ENCODE peak calls at places on chromosomes 11 and 22, in seven cellular contexts. One of them, this sample, is unnamed.
A peak's percentile ranks its signal among the peaks of the same experiment; 100 is the strongest.

GRCh38 chr11:66068923-66069714 is 953 bp upstream of the PACS1 start:
- DNase-seq in upper lobe of right lung: no peak
- DNase-seq in LHCN-M2: peak; percentile 92
- DNase-seq in AG10803: peak; percentile 91
- DNase-seq in choroid plexus epithelial cell: peak; percentile 61
- DNase-seq in anterior cingulate cortex: peak; percentile 40
- DNase-seq in RPMI7951: peak; percentile 72
- DNase-seq in this sample: peak; percentile 40

GRCh38 chr22:32343929-32344328 is 13.7 kb upstream of the RFPL3 start:
- DNase-seq in RPMI7951: no peak
- DNase-seq in upper lobe of right lung: no peak
- DNase-seq in anterior cingulate cortex: no peak
- DNase-seq in LHCN-M2: no peak
- DNase-seq in choroid plexus epithelial cell: no peak
- DNase-seq in AG10803: no peak
- DNase-seq in this sample: no peak

GRCh38 chr11:27248430-27249207 is 114.4 kb downstream of the CCDC34 start:
- DNase-seq in choroid plexus epithelial cell: peak; percentile 33
- DNase-seq in RPMI7951: no peak
- DNase-seq in AG10803: no peak
- DNase-seq in anterior cingulate cortex: peak; percentile 22
- DNase-seq in upper lobe of right lung: no peak
- DNase-seq in LHCN-M2: no peak
- DNase-seq in this sample: no peak

GRCh38 chr11:858053-858992 is 15.7 kb downstream of the TSPAN4 start:
- DNase-seq in anterior cingulate cortex: no peak
- DNase-seq in upper lobe of right lung: no peak
- DNase-seq in choroid plexus epithelial cell: no peak
- DNase-seq in RPMI7951: no peak
- DNase-seq in AG10803: no peak
- DNase-seq in LHCN-M2: no peak
- DNase-seq in this sample: no peak

GRCh38 chr11:44939673-44940072 is 11.0 kb downstream of the TP53I11 start:
- DNase-seq in upper lobe of right lung: no peak
- DNase-seq in choroid plexus epithelial cell: no peak
- DNase-seq in anterior cingulate cortex: no peak
- DNase-seq in RPMI7951: no peak
- DNase-seq in LHCN-M2: no peak
- DNase-seq in AG10803: no peak
- DNase-seq in this sample: no peak

GRCh38 chr22:22943521-22944267 is 56.1 kb downstream of the IGLL5 start:
- DNase-seq in LHCN-M2: no peak
- DNase-seq in upper lobe of right lung: peak; percentile 40
- DNase-seq in RPMI7951: no peak
- DNase-seq in choroid plexus epithelial cell: no peak
- DNase-seq in anterior cingulate cortex: no peak
- DNase-seq in AG10803: no peak
- DNase-seq in this sample: no peak

GRCh38 chr11:77854838-77855237 is 33.9 kb downstream of the AAMDC start:
- DNase-seq in anterior cingulate cortex: no peak
- DNase-seq in upper lobe of right lung: no peak
- DNase-seq in RPMI7951: no peak
- DNase-seq in LHCN-M2: no peak
- DNase-seq in AG10803: no peak
- DNase-seq in choroid plexus epithelial cell: no peak
- DNase-seq in this sample: no peak

GRCh38 chr11:105861225-105861624 is 160.8 kb downstream of the MSANTD4 start:
- DNase-seq in LHCN-M2: no peak
- DNase-seq in AG10803: no peak
- DNase-seq in anterior cingulate cortex: no peak
- DNase-seq in upper lobe of right lung: no peak
- DNase-seq in RPMI7951: no peak
- DNase-seq in choroid plexus epithelial cell: peak; percentile 56
- DNase-seq in this sample: no peak

GRCh38 chr22:27370987-27371386 is 430.6 kb downstream of the MN1 start:
- DNase-seq in AG10803: no peak
- DNase-seq in LHCN-M2: no peak
- DNase-seq in upper lobe of right lung: no peak
- DNase-seq in anterior cingulate cortex: no peak
- DNase-seq in choroid plexus epithelial cell: no peak
- DNase-seq in RPMI7951: no peak
- DNase-seq in this sample: no peak

GRCh38 chr11:121699801-121700200 is 247.0 kb upstream of the SORL1-AS1 start:
- DNase-seq in AG10803: no peak
- DNase-seq in anterior cingulate cortex: no peak
- DNase-seq in choroid plexus epithelial cell: no peak
- DNase-seq in RPMI7951: no peak
- DNase-seq in upper lobe of right lung: no peak
- DNase-seq in LHCN-M2: no peak
- DNase-seq in this sample: no peak

GRCh38 chr11:6414874-6415328 is 4.0 kb downstream of the APBB1 start:
- DNase-seq in LHCN-M2: no peak
- DNase-seq in AG10803: no peak
- DNase-seq in anterior cingulate cortex: no peak
- DNase-seq in RPMI7951: peak; percentile 35
- DNase-seq in choroid plexus epithelial cell: no peak
- DNase-seq in upper lobe of right lung: no peak
- DNase-seq in this sample: no peak

GRCh38 chr11:10355257-10355661 is 50.4 kb downstream of the ADM start:
- DNase-seq in RPMI7951: peak; percentile 24
- DNase-seq in choroid plexus epithelial cell: peak; percentile 93
- DNase-seq in AG10803: peak; percentile 86
- DNase-seq in LHCN-M2: peak; percentile 58
- DNase-seq in anterior cingulate cortex: no peak
- DNase-seq in upper lobe of right lung: no peak
- DNase-seq in this sample: no peak

GRCh38 chr11:76445122-76446084 is 585 bp downstream of the EMSY start:
- DNase-seq in choroid plexus epithelial cell: peak; percentile 95
- DNase-seq in RPMI7951: peak; percentile 85
- DNase-seq in LHCN-M2: peak; percentile 90
- DNase-seq in AG10803: peak; percentile 80
- DNase-seq in upper lobe of right lung: peak; percentile 88
- DNase-seq in anterior cingulate cortex: peak; percentile 50
- DNase-seq in this sample: peak; percentile 78

GRCh38 chr11:59523541-59523940 is 12.2 kb downstream of the OR4D9 start:
- DNase-seq in AG10803: no peak
- DNase-seq in upper lobe of right lung: no peak
- DNase-seq in anterior cingulate cortex: no peak
- DNase-seq in choroid plexus epithelial cell: no peak
- DNase-seq in RPMI7951: no peak
- DNase-seq in LHCN-M2: no peak
- DNase-seq in this sample: no peak

GRCh38 chr11:11841121-11841604 is 609 bp upstream of the USP47 start:
- DNase-seq in anterior cingulate cortex: no peak
- DNase-seq in upper lobe of right lung: peak; percentile 75
- DNase-seq in RPMI7951: peak; percentile 38
- DNase-seq in choroid plexus epithelial cell: peak; percentile 58
- DNase-seq in AG10803: peak; percentile 23
- DNase-seq in LHCN-M2: no peak
- DNase-seq in this sample: no peak

GRCh38 chr11:96103102-96103501 is 179.2 kb upstream of the MTMR2 start:
- DNase-seq in choroid plexus epithelial cell: no peak
- DNase-seq in AG10803: no peak
- DNase-seq in RPMI7951: peak; percentile 54
- DNase-seq in anterior cingulate cortex: no peak
- DNase-seq in upper lobe of right lung: no peak
- DNase-seq in LHCN-M2: peak; percentile 50
- DNase-seq in this sample: no peak

GRCh38 chr11:123253909-123254308 is 58.9 kb upstream of the CLMP start:
- DNase-seq in anterior cingulate cortex: no peak
- DNase-seq in choroid plexus epithelial cell: peak; percentile 81
- DNase-seq in RPMI7951: peak; percentile 45
- DNase-seq in AG10803: peak; percentile 59
- DNase-seq in LHCN-M2: peak; percentile 51
- DNase-seq in upper lobe of right lung: no peak
- DNase-seq in this sample: no peak

GRCh38 chr11:35364101-35364780 is 55.1 kb downstream of the SLC1A2 start:
- DNase-seq in anterior cingulate cortex: peak; percentile 17
- DNase-seq in RPMI7951: peak; percentile 90
- DNase-seq in choroid plexus epithelial cell: peak; percentile 92
- DNase-seq in LHCN-M2: peak; percentile 92
- DNase-seq in AG10803: peak; percentile 96
- DNase-seq in upper lobe of right lung: peak; percentile 62
- DNase-seq in this sample: no peak